ENCODE peak calls at places on chromosomes 5 and 9, in ten cellular contexts. Q is tibial artery, E is BJ, G is ovary, R is left ventricle myocardium inferior, A is lower leg skin, Y is BE2C, C is cardiac fibroblast, V is fibroblast of pulmonary artery, X is hepatocyte. K is an unnamed sample.

GRCh38 chr5:30725053-30725452 is 468.4 kb upstream of the CDH6 start:
- DNase-seq in C (no peak), E (no peak), Q (no peak), V (no peak), X (no peak), Y (no peak), A (no peak), G (no peak), R (no peak), K (no peak)

GRCh38 chr9:93297659-93298497 is 113.9 kb downstream of the WNK2 start:
- DNase-seq in G (peak; percentile 20), R (no peak), X (no peak), A (peak; percentile 80), C (no peak), Y (no peak), V (no peak), E (no peak), Q (peak; percentile 53), K (no peak)

GRCh38 chr9:107750741-107751521 is 261.4 kb upstream of the KLF4 start:
- DNase-seq in A (peak; percentile 97), R (peak; percentile 82), E (peak; percentile 95), X (peak; percentile 83), G (peak; percentile 87), Q (peak; percentile 97), Y (no peak), C (peak; percentile 99), V (peak; percentile 99), K (peak; percentile 98)

GRCh38 chr9:4077499-4078102 is 222.3 kb downstream of the GLIS3 start:
- DNase-seq in C (peak; percentile 89), E (no peak), Y (peak; percentile 76), V (peak; percentile 93), Q (peak; percentile 92), A (peak; percentile 95), G (peak; percentile 86), X (peak; percentile 73), R (peak; percentile 81), K (peak; percentile 55)

GRCh38 chr9:123418052-123418430 is 62.0 kb downstream of the CRB2 start:
- DNase-seq in Y (no peak), G (peak; percentile 4), E (no peak), C (no peak), A (peak; percentile 72), X (no peak), Q (peak; percentile 29), R (no peak), V (no peak), K (no peak)

GRCh38 chr5:8660133-8660893 is 791.4 kb downstream of the MTRR start:
- DNase-seq in G (no peak), C (no peak), Q (no peak), Y (no peak), V (no peak), A (no peak), X (no peak), R (no peak), E (no peak), K (no peak)

GRCh38 chr5:8500426-8500825 is 631.5 kb downstream of the MTRR start:
- DNase-seq in V (no peak), G (no peak), E (no peak), R (no peak), C (peak; percentile 51), A (no peak), Y (no peak), X (no peak), Q (peak; percentile 67), K (no peak)

GRCh38 chr9:128122809-128123175 is 4.7 kb downstream of the PTGES2 start:
- DNase-seq in Q (no peak), Y (no peak), R (peak; percentile 14), A (no peak), X (no peak), V (no peak), C (no peak), E (no peak), G (peak; percentile 36), K (no peak)

GRCh38 chr5:114369680-114370417 is 8.0 kb downstream of the KCNN2 start:
- DNase-seq in Y (no peak), R (no peak), V (no peak), A (no peak), Q (no peak), X (no peak), C (no peak), G (no peak), E (no peak), K (no peak)

GRCh38 chr9:124266139-124266825 is 8.5 kb downstream of the NEK6 start:
- DNase-seq in V (no peak), A (no peak), X (no peak), E (no peak), Y (no peak), Q (no peak), C (no peak), G (no peak), R (no peak), K (no peak)

GRCh38 chr5:127187711-127188110 is 102.9 kb upstream of the MEGF10 start:
- DNase-seq in E (no peak), G (no peak), A (no peak), R (no peak), C (no peak), Q (no peak), Y (no peak), V (no peak), X (no peak), K (no peak)

GRCh38 chr5:50415912-50416311 is 25.2 kb downstream of the EMB start:
- DNase-seq in Q (no peak), A (no peak), C (no peak), E (no peak), V (no peak), Y (no peak), X (no peak), G (no peak), R (no peak), K (no peak)

DNA sequence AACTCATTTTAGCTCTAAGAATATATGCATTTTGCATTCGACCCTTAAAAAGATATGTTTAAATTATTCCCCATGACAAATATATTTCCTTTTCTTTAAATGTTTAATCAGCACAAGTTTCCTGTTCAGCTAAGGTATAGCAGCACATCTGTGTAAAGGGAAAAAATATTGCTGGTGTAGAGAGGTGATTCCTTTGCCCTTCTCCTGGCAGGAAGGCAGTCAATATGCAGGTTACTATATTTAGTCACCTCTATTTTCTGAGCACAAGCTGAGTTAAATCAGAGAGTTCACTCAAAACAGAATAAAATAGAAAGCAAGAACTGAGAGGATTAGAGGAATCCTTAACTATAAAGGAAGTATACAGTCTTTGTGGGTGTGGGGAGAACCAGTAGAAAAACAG is 274.4 kb upstream of the PCSK5 start:
- DNase-seq in Y (no peak), G (no peak), R (no peak), Q (no peak), C (no peak), X (no peak), E (no peak), A (no peak), V (no peak), K (no peak)
- TF ChIP-seq CTCF in Y (no peak), G (no peak), R (no peak), Q (no peak), C (no peak), X (no peak), E (no peak), A (no peak), V (no peak), K (no peak)

GRCh38 chr9:91098203-91098602 is 263.5 kb downstream of the AUH start:
- DNase-seq in G (no peak), Y (no peak), C (no peak), E (no peak), V (no peak), X (no peak), A (no peak), Q (no peak), R (no peak), K (no peak)
- H3K4me3 ChIP-seq in G (no peak overlapping the region), Y (no peak overlapping the region), C (no peak overlapping the region), E (no peak overlapping the region), V (no peak overlapping the region), X (no peak overlapping the region), A (no peak overlapping the region), Q (no peak overlapping the region), R (no peak overlapping the region), K (no peak overlapping the region)

DNA sequence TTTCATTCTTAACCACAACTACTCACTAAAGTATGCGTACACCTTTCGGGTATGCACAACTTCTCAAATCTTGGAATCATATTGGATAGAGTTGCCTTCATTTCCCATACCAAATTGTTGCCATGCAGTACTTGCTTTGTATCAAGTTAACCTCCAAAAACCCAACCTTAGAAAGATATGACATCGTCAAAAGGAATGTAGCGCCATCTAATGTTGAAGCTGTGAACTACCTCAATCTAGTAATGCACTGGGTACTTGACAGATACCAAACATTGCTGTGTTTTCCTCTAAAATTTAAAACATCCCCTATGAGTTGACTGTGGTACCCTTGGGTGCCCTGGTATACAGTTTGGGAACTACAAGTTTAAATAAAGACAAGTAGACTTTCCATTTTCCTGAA is 318.4 kb downstream of the ARL15 start:
- DNase-seq in V (peak; percentile 51), R (no peak), C (peak; percentile 53), A (no peak), X (no peak), E (no peak), Y (no peak), G (no peak), Q (no peak), K (no peak)
- TF ChIP-seq CTCF in V (peak; percentile 47), R (peak; percentile 55), C (peak; percentile 46), A (no peak), X (no peak), E (peak; percentile 32), Y (peak; percentile 28), G (no peak), Q (no peak), K (peak; percentile 42)

GRCh38 chr9:131279927-131280530 is 3.7 kb upstream of the FAM78A start:
- DNase-seq in Q (no peak), V (no peak), A (no peak), X (no peak), C (no peak), Y (no peak), R (no peak), G (no peak), E (no peak), K (no peak)

GRCh38 chr9:131281119-131281965 is 5.0 kb upstream of the FAM78A start:
- DNase-seq in V (no peak), C (no peak), X (no peak), R (no peak), Y (no peak), A (no peak), E (no peak), Q (no peak), G (no peak), K (no peak)

GRCh38 chr9:131282688-131283422 is 6.5 kb upstream of the FAM78A start:
- DNase-seq in C (peak; percentile 18), X (peak; percentile 57), V (peak; percentile 12), G (no peak), R (peak; percentile 54), A (peak; percentile 82), E (no peak), Q (no peak), Y (peak; percentile 43), K (no peak)

GRCh38 chr9:131280660-131281059 is 4.3 kb upstream of the FAM78A start:
- DNase-seq in A (no peak), G (no peak), C (no peak), Q (no peak), X (no peak), R (no peak), V (no peak), Y (no peak), E (no peak), K (no peak)

DNA sequence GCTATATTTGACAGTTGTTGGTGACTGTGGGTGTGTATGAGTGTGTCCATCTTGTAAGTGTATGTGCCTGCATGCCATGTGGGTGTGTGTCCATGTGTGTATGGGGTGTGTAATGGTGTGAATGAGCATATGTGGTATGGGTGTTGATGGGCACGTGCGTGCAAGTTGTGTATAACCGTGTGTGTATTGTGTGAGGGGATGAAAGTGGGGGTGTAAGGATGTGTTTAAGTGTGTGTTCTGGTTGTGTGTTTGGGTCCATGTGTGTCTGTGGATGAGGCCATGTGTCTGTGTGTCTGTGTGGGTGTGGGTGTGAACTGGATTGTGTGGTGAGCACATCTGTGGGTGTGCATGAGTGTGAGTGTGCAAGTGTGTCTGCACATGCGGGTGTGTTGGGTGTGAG is 5.9 kb upstream of the FAM78A start:
- DNase-seq in C (no peak), A (no peak), V (no peak), R (no peak), X (no peak), Q (no peak), E (no peak), G (no peak), Y (no peak), K (no peak)
- H3K4me3 ChIP-seq in C (no peak overlapping the region), A (no peak overlapping the region), V (no peak overlapping the region), R (peak overlapping the region; percentile 59), X (no peak overlapping the region), Q (no peak overlapping the region), E (no peak overlapping the region), G (no peak overlapping the region), Y (no peak overlapping the region), K (no peak overlapping the region)